ENCODE peak calls at places on chromosome 5, in ten cellular contexts. W, T, Z, F, D, R, I, A, E and O are unnamed samples.

GRCh38 chr5:15525679-15526275 is 25.8 kb downstream of the FBXL7 start:
- DNase-seq in W (peak; percentile 19), T (no peak), Z (peak; percentile 52), F (no peak), D (peak; percentile 35), R (no peak), I (no peak), A (no peak), E (no peak), O (no peak)

GRCh38 chr5:96517294-96517693 is 84.2 kb upstream of the PCSK1 start:
- DNase-seq in W (peak; percentile 49), T (no peak), Z (peak; percentile 32), F (no peak), D (peak; percentile 19), R (peak; percentile 10), I (no peak), A (no peak), E (no peak), O (no peak)

GRCh38 chr5:116559239-116559638 is 15.4 kb downstream of the SEMA6A start:
- DNase-seq in W (no peak), T (no peak), Z (no peak), F (no peak), D (no peak), R (no peak), I (no peak), A (no peak), E (no peak), O (no peak)

GRCh38 chr5:171342362-171343111 is 33.5 kb downstream of the TLX3 start:
- DNase-seq in W (peak; percentile 88), T (peak; percentile 74), Z (peak; percentile 62), F (peak; percentile 12), D (peak; percentile 58), R (peak; percentile 46), I (no peak), A (peak; percentile 71), E (peak; percentile 64), O (no peak)

GRCh38 chr5:143258559-143259253 is 144.8 kb downstream of the NR3C1 start:
- DNase-seq in W (no peak), T (no peak), Z (peak; percentile 77), F (no peak), D (peak; percentile 89), R (no peak), I (no peak), A (no peak), E (no peak), O (no peak)

GRCh38 chr5:72854419-72854818 is 38.0 kb downstream of the TNPO1 start:
- DNase-seq in W (no peak), T (no peak), Z (no peak), F (no peak), D (no peak), R (no peak), I (no peak), A (no peak), E (no peak), O (no peak)

GRCh38 chr5:122195784-122196394 is 66.5 kb downstream of the ZNF474 start:
- DNase-seq in W (peak; percentile 86), T (peak; percentile 55), Z (peak; percentile 76), F (no peak), D (peak; percentile 38), R (peak; percentile 37), I (no peak), A (peak; percentile 65), E (no peak), O (peak; percentile 29)

GRCh38 chr5:8825161-8825757 is 720.6 kb downstream of the SEMA5A start:
- DNase-seq in W (no peak), T (no peak), Z (peak; percentile 33), F (no peak), D (no peak), R (peak; percentile 12), I (no peak), A (no peak), E (no peak), O (no peak)

GRCh38 chr5:103402861-103403260 is 144.3 kb downstream of the MACIR start:
- DNase-seq in W (no peak), T (no peak), Z (no peak), F (no peak), D (no peak), R (no peak), I (no peak), A (no peak), E (no peak), O (no peak)

GRCh38 chr5:96280946-96281393 is 152.1 kb downstream of the PCSK1 start:
- DNase-seq in W (peak; percentile 54), T (no peak), Z (peak; percentile 5), F (no peak), D (peak; percentile 45), R (no peak), I (no peak), A (no peak), E (no peak), O (no peak)

GRCh38 chr5:1020461-1020961 is 11.9 kb downstream of the NKD2 start:
- DNase-seq in W (no peak), T (no peak), Z (no peak), F (no peak), D (no peak), R (no peak), I (no peak), A (no peak), E (no peak), O (no peak)

GRCh38 chr5:170782438-170782837 is 1.1 kb upstream of the GABRP start:
- DNase-seq in W (no peak), T (no peak), Z (no peak), F (no peak), D (no peak), R (no peak), I (no peak), A (peak; percentile 23), E (no peak), O (no peak)

GRCh38 chr5:128536861-128537305 is 1.2 kb downstream of the FBN2 start:
- DNase-seq in W (peak; percentile 58), T (peak; percentile 19), Z (no peak), F (no peak), D (no peak), R (no peak), I (no peak), A (no peak), E (no peak), O (no peak)

GRCh38 chr5:33470544-33470943 is 29.8 kb downstream of the TARS1 start:
- DNase-seq in W (peak; percentile 79), T (peak; percentile 40), Z (peak; percentile 72), F (no peak), D (peak; percentile 61), R (peak; percentile 14), I (no peak), A (no peak), E (no peak), O (no peak)

GRCh38 chr5:168422431-168422830 is 63.8 kb upstream of the RARS1 start:
- DNase-seq in W (no peak), T (no peak), Z (no peak), F (no peak), D (no peak), R (no peak), I (no peak), A (no peak), E (no peak), O (no peak)